ENCODE peak calls at places on chromosomes 6 and 20, in seven cellular contexts. P, L, F, B, A, W and R are unnamed samples.

GRCh38 chr6:65999288-65999791 is 292.3 kb upstream of the EYS start:
- DNase-seq in P (no peak), L (no peak), F (no peak), B (no peak), A (no peak), W (no peak), R (no peak)

GRCh38 chr20:12649234-12649633 is 359.5 kb upstream of the SPTLC3 start:
- DNase-seq in P (no peak), L (no peak), F (no peak), B (no peak), A (no peak), W (no peak), R (no peak)

GRCh38 chr6:6844451-6844974 is 256.0 kb downstream of the LY86 start:
- DNase-seq in P (no peak), L (no peak), F (no peak), B (no peak), A (no peak), W (no peak), R (no peak)

GRCh38 chr6:31740397-31741223 is 805 bp downstream of the MSH5 start:
- DNase-seq in P (no peak), L (no peak), F (peak; percentile 41), B (no peak), A (no peak), W (no peak), R (no peak)

GRCh38 chr20:49515588-49515987 is 33.1 kb upstream of the KCNB1 start:
- DNase-seq in P (no peak), L (no peak), F (no peak), B (peak; percentile 65), A (no peak), W (no peak), R (no peak)

GRCh38 chr20:8722277-8722928 is 346.5 kb upstream of the PLCB4 start:
- DNase-seq in P (peak; percentile 88), L (no peak), F (peak; percentile 26), B (peak; percentile 32), A (no peak), W (no peak), R (peak; percentile 61)

GRCh38 chr6:35209081-35209480 is 4.7 kb upstream of the SCUBE3 start:
- DNase-seq in P (no peak), L (no peak), F (no peak), B (no peak), A (no peak), W (no peak), R (no peak)

GRCh38 chr20:62275263-62275619 is 27.6 kb upstream of the ADRM1 start:
- DNase-seq in P (no peak), L (no peak), F (no peak), B (no peak), A (no peak), W (no peak), R (no peak)

GRCh38 chr6:52640170-52640569 is 30.7 kb upstream of the TMEM14A start:
- DNase-seq in P (no peak), L (no peak), F (no peak), B (no peak), A (no peak), W (no peak), R (no peak)

GRCh38 chr6:101832371-101832770 is 438.9 kb downstream of the GRIK2 start:
- DNase-seq in P (no peak), L (no peak), F (no peak), B (no peak), A (no peak), W (no peak), R (no peak)

GRCh38 chr6:68859233-68859632 is 224.2 kb downstream of the ADGRB3 start:
- DNase-seq in P (no peak), L (no peak), F (no peak), B (no peak), A (no peak), W (no peak), R (no peak)

GRCh38 chr20:47653892-47654291 is 131.4 kb downstream of the SULF2 start:
- DNase-seq in P (no peak), L (no peak), F (no peak), B (no peak), A (no peak), W (no peak), R (no peak)

GRCh38 chr20:3887870-3888614 is 1.1 kb upstream of the PANK2 start:
- DNase-seq in P (peak; percentile 42), L (no peak), F (peak; percentile 50), B (no peak), A (no peak), W (no peak), R (no peak)

GRCh38 chr20:60304026-60304590 is 345.9 kb downstream of the CDH26 start:
- DNase-seq in P (no peak), L (no peak), F (no peak), B (no peak), A (no peak), W (no peak), R (no peak)

GRCh38 chr20:8431538-8432434 is 299.7 kb downstream of the PLCB1 start:
- DNase-seq in P (no peak), L (no peak), F (peak; percentile 77), B (no peak), A (no peak), W (no peak), R (no peak)

GRCh38 chr20:37475258-37475657 is 45.8 kb upstream of the NNAT start:
- DNase-seq in P (no peak), L (no peak), F (no peak), B (no peak), A (no peak), W (no peak), R (no peak)

GRCh38 chr20:6654490-6655247 is 112.8 kb upstream of the BMP2 start:
- DNase-seq in P (peak; percentile 76), L (no peak), F (no peak), B (peak; percentile 78), A (no peak), W (no peak), R (no peak)

GRCh38 chr20:23490817-23491216 is at the start of gene CST8:
- DNase-seq in P (no peak), L (no peak), F (no peak), B (no peak), A (no peak), W (no peak), R (no peak)

GRCh38 chr20:59735917-59736316 is 131.6 kb downstream of the PHACTR3 start:
- DNase-seq in P (no peak), L (no peak), F (no peak), B (no peak), A (no peak), W (no peak), R (no peak)

GRCh38 chr6:159969921-159970320 is 1.0 kb downstream of the IGF2R start:
- DNase-seq in P (peak; percentile 54), L (no peak), F (peak; percentile 74), B (peak; percentile 57), A (peak; percentile 69), W (peak; percentile 35), R (no peak)

GRCh38 chr6:24994812-24995211 is 59.1 kb upstream of the RIPOR2 start:
- DNase-seq in P (no peak), L (no peak), F (no peak), B (no peak), A (no peak), W (no peak), R (no peak)

GRCh38 chr20:10178727-10179313 is 39.8 kb upstream of the SNAP25 start:
- DNase-seq in P (no peak), L (no peak), F (no peak), B (no peak), A (no peak), W (no peak), R (no peak)

GRCh38 chr6:69089539-69089938 is 454.5 kb downstream of the ADGRB3 start:
- DNase-seq in P (no peak), L (no peak), F (no peak), B (no peak), A (no peak), W (no peak), R (no peak)

GRCh38 chr6:8859501-8859900 is 424.2 kb upstream of the SLC35B3 start:
- DNase-seq in P (no peak), L (no peak), F (no peak), B (no peak), A (no peak), W (no peak), R (no peak)

DNA sequence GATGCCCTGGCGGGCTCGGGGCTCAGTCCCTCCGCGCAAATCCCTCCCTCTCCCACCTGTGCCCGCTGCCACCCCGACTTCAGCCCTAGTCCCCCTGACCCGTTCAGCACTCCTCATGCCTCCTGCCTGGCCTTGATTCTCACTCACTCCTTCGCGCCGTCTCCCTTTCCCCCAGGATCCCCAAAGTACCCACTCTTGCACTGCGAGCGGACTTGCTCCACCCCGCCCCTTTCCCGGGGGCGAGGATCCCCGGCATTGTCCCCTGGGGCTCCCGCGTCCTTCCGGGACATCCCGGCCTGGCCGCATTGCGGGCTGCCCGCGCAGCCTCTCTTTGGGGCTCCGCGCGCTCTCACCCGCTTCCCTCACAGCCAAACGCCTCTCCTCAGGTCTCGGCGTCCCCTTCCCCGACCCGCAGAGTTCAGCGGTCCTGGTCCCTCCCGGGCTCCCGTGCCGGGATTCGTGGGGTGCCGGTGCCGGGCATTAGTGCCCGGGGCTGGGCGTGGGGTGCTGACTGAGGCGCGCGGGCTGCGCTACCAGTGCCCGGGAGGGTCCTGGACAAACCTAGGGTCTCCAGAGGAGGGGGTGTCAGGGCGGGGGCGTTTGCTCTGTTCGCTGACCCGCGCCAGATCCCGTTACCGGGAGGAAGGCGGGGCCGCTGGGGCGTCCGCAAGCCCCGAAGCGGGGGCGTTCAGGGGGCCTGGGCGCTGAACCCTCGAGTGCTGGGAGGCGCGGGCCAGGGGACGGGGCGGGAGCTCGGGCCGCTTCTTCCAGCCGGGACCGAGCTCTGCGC is 45.6 kb upstream of the SUPT3H start:
- DNase-seq in P (peak; percentile 36), L (peak; percentile 19), F (peak; percentile 40), B (peak; percentile 14), A (no peak), W (no peak), R (no peak)
- H3K4me3 ChIP-seq in P (peak overlapping the region; percentile 93), L (peak overlapping the region; percentile 83), F (peak overlapping the region; percentile 77), B (peak overlapping the region; percentile 64), A (peak overlapping the region; percentile 20), W (peak overlapping the region; percentile 83), R (peak overlapping the region; percentile 63)

GRCh38 chr6:146803601-146804000 is 204.8 kb downstream of the ADGB start:
- DNase-seq in P (no peak), L (no peak), F (no peak), B (no peak), A (no peak), W (no peak), R (no peak)
- H3K4me3 ChIP-seq in P (no peak overlapping the region), L (no peak overlapping the region), F (no peak overlapping the region), B (no peak overlapping the region), A (no peak overlapping the region), W (no peak overlapping the region), R (no peak overlapping the region)

DNA sequence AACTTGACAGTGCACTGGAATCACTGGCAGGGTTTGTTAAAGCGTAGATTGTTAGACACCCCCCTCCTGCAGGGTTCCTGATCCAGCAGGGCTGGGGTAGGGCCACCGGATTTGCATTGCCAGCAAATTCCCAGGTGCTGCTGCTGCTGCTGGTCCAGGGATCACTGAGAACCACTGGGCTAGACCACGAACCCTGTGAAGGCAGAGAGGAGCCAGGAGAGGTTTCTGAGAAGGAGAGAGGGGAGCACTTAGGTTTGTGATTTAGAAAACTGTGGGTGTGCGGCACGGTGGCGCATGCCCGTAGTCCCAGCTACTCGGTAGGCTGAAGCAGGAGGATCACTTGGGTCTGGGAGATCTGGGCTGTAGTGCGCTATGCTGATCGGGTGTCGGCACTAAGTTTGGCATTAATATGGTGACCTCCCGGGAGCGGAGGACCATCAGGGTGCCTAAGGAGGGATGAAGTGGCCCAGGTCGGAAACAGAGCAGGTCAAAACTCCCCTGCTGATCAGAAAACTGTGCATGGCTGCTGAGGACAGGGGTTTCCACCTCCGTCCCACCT is 53.6 kb upstream of the FAM83D start:
- DNase-seq in P (no peak), L (no peak), F (no peak), B (no peak), A (no peak), W (no peak), R (no peak)
- H3K4me3 ChIP-seq in P (no peak overlapping the region), L (peak overlapping the region; percentile 32), F (peak overlapping the region; percentile 23), B (no peak overlapping the region), A (no peak overlapping the region), W (peak overlapping the region; percentile 31), R (no peak overlapping the region)

GRCh38 chr6:108165714-108166663 is at the start of gene NR2E1:
- DNase-seq in P (no peak), L (no peak), F (no peak), B (no peak), A (no peak), W (no peak), R (no peak)
- H3K4me3 ChIP-seq in P (no peak within 1 kb of the TSS), L (no peak within 1 kb of the TSS), F (peak within 1 kb of the TSS; percentile 20), B (no peak within 1 kb of the TSS), A (no peak within 1 kb of the TSS), W (no peak within 1 kb of the TSS), R (no peak within 1 kb of the TSS)